ENCODE peak calls at places on chromosomes 12 and 14, in ten cellular contexts. C is activated naive CD4-positive, alpha-beta T cell treated with anti-CD3 and anti-CD28 coated beads for 36 hours; W is stimulated activated CD8-positive, alpha-beta memory T cell treated with anti-CD3 and anti-CD28 coated beads, Interleukin-7, amount 100 ng/mL, for 24 hours; E is AG04450; A is WTC11; D is LoVo; V is HCT116; I is GM23248; Y is NCI-H146; X is stimulated activated CD4-positive, alpha-beta T cell treated with anti-CD3 and anti-CD28 coated beads, Interleukin-4, amount 100 ng/mL, for 24 hours. K is an unnamed sample.

GRCh38 chr14:41303506-41303905 is 303.2 kb upstream of the LRFN5 start:
- DNase-seq in C (no peak), W (no peak), E (no peak), A (no peak), D (no peak), V (no peak), I (no peak), Y (no peak), X (no peak), K (no peak)

GRCh38 chr14:74853581-74853980 is 22.4 kb downstream of the PROX2 start:
- DNase-seq in C (no peak), W (no peak), E (no peak), A (no peak), D (no peak), V (no peak), I (peak), Y (no peak), X (no peak), K (no peak)

GRCh38 chr12:12749433-12749832 is 32.3 kb downstream of the CDKN1B start:
- DNase-seq in C (no peak), W (no peak), E (no peak), A (no peak), D (peak), V (no peak), I (no peak), Y (no peak), X (no peak), K (no peak)

GRCh38 chr14:96104469-96105057 is 65.4 kb downstream of the C14orf132 start:
- DNase-seq in C (no peak), W (no peak), E (peak), A (no peak), D (no peak), V (no peak), I (peak), Y (peak), X (no peak), K (no peak)

GRCh38 chr12:21941522-21942376 is 523 bp upstream of the ABCC9 start:
- DNase-seq in C (no peak), W (no peak), E (no peak), A (peak), D (peak), V (no peak), I (peak), Y (no peak), X (no peak), K (no peak)

GRCh38 chr14:50697659-50698290 is 29.7 kb upstream of the SAV1 start:
- DNase-seq in C (no peak), W (no peak), E (no peak), A (no peak), D (no peak), V (no peak), I (no peak), Y (no peak), X (no peak), K (no peak)

GRCh38 chr14:104596451-104596918 is 8.1 kb downstream of the TMEM179 start:
- DNase-seq in C (no peak), W (no peak), E (no peak), A (no peak), D (no peak), V (no peak), I (no peak), Y (no peak), X (no peak), K (no peak)

GRCh38 chr12:2691001-2691339 is 103.8 kb upstream of the FKBP4 start:
- DNase-seq in C (peak), W (peak), E (no peak), A (peak), D (no peak), V (no peak), I (no peak), Y (no peak), X (peak), K (peak)

GRCh38 chr12:68975811-68976210 is 42.8 kb upstream of the CPM start:
- DNase-seq in C (no peak), W (no peak), E (no peak), A (no peak), D (no peak), V (no peak), I (no peak), Y (no peak), X (no peak), K (no peak)